ENCODE peak calls at places on chromosomes 12 and 14, in eight cellular contexts. K, G, X, B, S, L, P and H are unnamed samples.
A peak's percentile ranks its signal among the peaks of the same experiment; 100 is the strongest.

GRCh38 chr14:61653507-61653906 is 41.8 kb upstream of the HIF1A start:
- DNase-seq in K (peak; percentile 92), G (peak; percentile 43), X (no peak), B (no peak), S (peak; percentile 60), L (peak; percentile 88), P (no peak), H (no peak)

GRCh38 chr14:98177551-98177950 is 1094.4 kb downstream of the BCL11B start:
- DNase-seq in K (no peak), G (no peak), X (no peak), B (no peak), S (no peak), L (no peak), P (no peak), H (no peak)

GRCh38 chr14:78164226-78164853 is 5.8 kb upstream of the NRXN3 start:
- DNase-seq in K (no peak), G (no peak), X (no peak), B (no peak), S (no peak), L (no peak), P (peak; percentile 83), H (no peak)

GRCh38 chr12:53757095-53757770 is 5.5 kb upstream of the CISTR start:
- DNase-seq in K (peak; percentile 63), G (peak; percentile 47), X (peak; percentile 88), B (peak; percentile 19), S (peak; percentile 88), L (peak; percentile 70), P (peak; percentile 97), H (peak; percentile 90)

GRCh38 chr12:107448198-107448597 is 237.4 kb upstream of the PWP1 start:
- DNase-seq in K (no peak), G (no peak), X (no peak), B (no peak), S (no peak), L (peak; percentile 16), P (peak; percentile 67), H (no peak)

GRCh38 chr14:45526715-45527549 is 273.9 kb upstream of the MIS18BP1 start:
- DNase-seq in K (no peak), G (no peak), X (no peak), B (no peak), S (no peak), L (no peak), P (peak; percentile 51), H (peak; percentile 75)

GRCh38 chr14:76929927-76930326 is 98.6 kb downstream of the IRF2BPL start:
- DNase-seq in K (no peak), G (no peak), X (no peak), B (no peak), S (no peak), L (no peak), P (no peak), H (no peak)

GRCh38 chr14:88895116-88895515 is 70.7 kb downstream of the TTC8 start:
- DNase-seq in K (no peak), G (peak; percentile 53), X (no peak), B (peak; percentile 16), S (no peak), L (peak; percentile 21), P (no peak), H (no peak)

GRCh38 chr14:59897757-59898383 is 22.1 kb upstream of the LRRC9 start:
- DNase-seq in K (peak; percentile 29), G (peak; percentile 45), X (no peak), B (peak; percentile 46), S (no peak), L (peak; percentile 61), P (peak; percentile 39), H (no peak)

GRCh38 chr14:68608235-68608962 is 184.5 kb downstream of the ZFP36L1 start:
- DNase-seq in K (no peak), G (no peak), X (no peak), B (no peak), S (peak; percentile 78), L (no peak), P (no peak), H (no peak)

GRCh38 chr14:76920572-76921175 is 94.5 kb downstream of the LRRC74A start:
- DNase-seq in K (no peak), G (no peak), X (no peak), B (no peak), S (no peak), L (peak; percentile 49), P (peak; percentile 49), H (no peak)

GRCh38 chr12:88546851-88547250 is 33.4 kb downstream of the KITLG start:
- DNase-seq in K (no peak), G (peak; percentile 40), X (no peak), B (no peak), S (no peak), L (peak; percentile 69), P (no peak), H (no peak)

GRCh38 chr12:5222011-5222461 is 178.4 kb downstream of the KCNA5 start:
- DNase-seq in K (no peak), G (peak; percentile 51), X (no peak), B (no peak), S (no peak), L (no peak), P (peak; percentile 54), H (no peak)

GRCh38 chr14:92954933-92955332 is 32.0 kb downstream of the CHGA start:
- DNase-seq in K (no peak), G (no peak), X (no peak), B (no peak), S (no peak), L (no peak), P (no peak), H (no peak)

GRCh38 chr14:77598366-77599050 is 17.9 kb downstream of the SPTLC2 start:
- DNase-seq in K (no peak), G (no peak), X (no peak), B (no peak), S (no peak), L (no peak), P (no peak), H (no peak)

GRCh38 chr14:82528011-82528410 is 994.4 kb upstream of the SEL1L start:
- DNase-seq in K (no peak), G (no peak), X (no peak), B (no peak), S (no peak), L (no peak), P (no peak), H (no peak)

GRCh38 chr12:58530421-58531067 is 389.8 kb downstream of the LRIG3 start:
- DNase-seq in K (no peak), G (peak; percentile 85), X (no peak), B (peak; percentile 59), S (no peak), L (peak; percentile 55), P (no peak), H (no peak)

GRCh38 chr14:34713681-34714319 is 593 bp downstream of the CFL2 start:
- DNase-seq in K (peak; percentile 70), G (peak; percentile 77), X (no peak), B (no peak), S (no peak), L (peak; percentile 67), P (no peak), H (no peak)

GRCh38 chr12:93699271-93700141 is 22.3 kb downstream of the CRADD start:
- DNase-seq in K (no peak), G (peak; percentile 84), X (no peak), B (peak; percentile 68), S (no peak), L (peak; percentile 56), P (no peak), H (no peak)

GRCh38 chr14:105013150-105013787 is 7.6 kb downstream of the CDCA4 start:
- DNase-seq in K (no peak), G (no peak), X (no peak), B (no peak), S (no peak), L (no peak), P (no peak), H (no peak)
- TF ChIP-seq CTCF in K (no peak), G (no peak), X (no peak), B (peak; percentile 14), S (no peak), L (peak; percentile 1), P (no peak), H (no peak)

GRCh38 chr12:24360057-24360456 is 410.6 kb upstream of the SOX5 start:
- DNase-seq in K (no peak), G (no peak), X (no peak), B (no peak), S (no peak), L (no peak), P (no peak), H (no peak)
- TF ChIP-seq CTCF in K (no peak), G (no peak), X (no peak), B (no peak), S (peak; percentile 25), L (no peak), P (no peak), H (peak; percentile 26)

GRCh38 chr12:8909752-8910151 is 4.6 kb upstream of the PHC1 start:
- DNase-seq in K (no peak), G (no peak), X (no peak), B (no peak), S (no peak), L (no peak), P (no peak), H (no peak)

GRCh38 chr12:8914716-8915526 is 612 bp downstream of the PHC1 start:
- DNase-seq in K (peak; percentile 66), G (peak; percentile 58), X (peak; percentile 75), B (no peak), S (peak; percentile 71), L (peak; percentile 59), P (peak; percentile 73), H (no peak)

GRCh38 chr12:8911606-8912268 is 2.6 kb upstream of the PHC1 start:
- DNase-seq in K (no peak), G (no peak), X (no peak), B (no peak), S (no peak), L (no peak), P (no peak), H (no peak)

GRCh38 chr12:8913702-8914032 is 642 bp upstream of the PHC1 start:
- DNase-seq in K (no peak), G (no peak), X (no peak), B (no peak), S (no peak), L (no peak), P (no peak), H (no peak)

DNA sequence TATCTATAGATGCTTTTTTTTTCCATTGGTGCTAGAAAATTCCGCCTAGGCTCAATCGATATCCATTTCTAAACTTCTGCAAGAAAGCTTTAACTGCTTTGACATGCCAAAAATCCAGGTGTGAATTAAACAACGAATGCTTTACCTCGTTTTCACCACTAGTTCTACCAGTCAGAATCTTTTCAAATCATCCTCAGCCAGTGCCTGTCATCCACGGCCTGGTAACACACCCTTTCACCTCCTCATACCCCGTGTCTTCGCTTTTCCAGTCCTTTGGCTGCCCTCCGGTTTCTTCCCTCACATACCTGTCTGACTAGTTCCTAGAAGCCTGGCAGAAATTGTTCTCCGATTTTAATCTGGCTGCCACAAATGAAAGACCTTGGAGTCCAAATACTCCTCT is 1.4 kb upstream of the PHC1 start:
- DNase-seq in K (no peak), G (no peak), X (no peak), B (no peak), S (no peak), L (no peak), P (peak; percentile 38), H (no peak)
- TF ChIP-seq CTCF in K (no peak), G (no peak), X (peak; percentile 65), B (peak; percentile 7), S (no peak), L (no peak), P (peak; percentile 20), H (peak; percentile 18)

DNA sequence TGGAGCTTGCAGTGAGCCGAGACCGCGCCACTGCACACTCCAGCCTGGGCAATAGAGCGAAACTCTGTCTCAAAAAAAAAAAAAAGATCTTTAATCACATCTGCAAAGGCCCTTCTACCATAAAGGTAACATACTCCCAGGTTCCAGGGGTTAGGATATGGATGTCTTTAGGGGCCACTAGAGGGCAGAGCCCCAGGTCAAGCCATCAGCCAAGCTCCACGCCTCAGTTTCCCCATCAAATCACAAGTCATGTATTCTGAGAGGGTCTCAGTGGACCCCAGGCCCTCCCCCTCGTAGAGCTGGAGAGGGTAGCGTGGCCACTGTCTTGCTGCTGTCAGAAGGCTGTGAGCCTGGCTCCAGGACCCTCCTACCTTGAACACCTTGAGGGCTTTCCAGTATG is 18.8 kb downstream of the SLC8B1 start:
- DNase-seq in K (no peak), G (no peak), X (no peak), B (no peak), S (no peak), L (no peak), P (no peak), H (no peak)
- TF ChIP-seq CTCF in K (no peak), G (peak; percentile 13), X (no peak), B (no peak), S (peak; percentile 5), L (no peak), P (no peak), H (peak; percentile 8)